ENCODE peak calls at places on chromosomes 7 and 10, in four cellular contexts. One of them, this sample, is unnamed.

GRCh38 chr10:103473261-103473671 is 5.8 kb downstream of the CALHM3 start:
- DNase-seq in GM10248: no peak
- DNase-seq in endothelial cell: no peak
- DNase-seq in esophagus squamous epithelium: no peak
- DNase-seq in this sample: no peak

GRCh38 chr7:134789967-134790685 is 10.7 kb downstream of the CALD1 start:
- DNase-seq in GM10248: no peak
- DNase-seq in endothelial cell: no peak
- DNase-seq in esophagus squamous epithelium: no peak
- DNase-seq in this sample: no peak

GRCh38 chr7:35630024-35630423 is 64.9 kb downstream of the HERPUD2 start:
- DNase-seq in GM10248: no peak
- DNase-seq in endothelial cell: no peak
- DNase-seq in esophagus squamous epithelium: no peak
- DNase-seq in this sample: no peak

GRCh38 chr10:132341017-132341416 is 9.0 kb downstream of the LRRC27 start:
- DNase-seq in GM10248: no peak
- DNase-seq in endothelial cell: no peak
- DNase-seq in esophagus squamous epithelium: no peak
- DNase-seq in this sample: no peak

GRCh38 chr10:86936661-86937501 is 20.5 kb downstream of the MMRN2 start:
- DNase-seq in GM10248: no peak
- DNase-seq in endothelial cell: no peak
- DNase-seq in esophagus squamous epithelium: no peak
- DNase-seq in this sample: no peak

GRCh38 chr10:103139803-103140202 is 53.3 kb downstream of the NT5C2 start:
- DNase-seq in GM10248: no peak
- DNase-seq in endothelial cell: no peak
- DNase-seq in esophagus squamous epithelium: no peak
- DNase-seq in this sample: no peak

GRCh38 chr7:34083440-34083839 is 178.1 kb downstream of the BMPER start:
- DNase-seq in GM10248: no peak
- DNase-seq in endothelial cell: no peak
- DNase-seq in esophagus squamous epithelium: no peak
- DNase-seq in this sample: no peak

GRCh38 chr10:52308251-52309031 is 5.6 kb upstream of the DKK1 start:
- DNase-seq in GM10248: peak; percentile 57
- DNase-seq in endothelial cell: peak; percentile 63
- DNase-seq in esophagus squamous epithelium: no peak
- DNase-seq in this sample: peak; percentile 65

GRCh38 chr10:29703276-29703675 is 68.5 kb upstream of the SVIL start:
- DNase-seq in GM10248: no peak
- DNase-seq in endothelial cell: no peak
- DNase-seq in esophagus squamous epithelium: no peak
- DNase-seq in this sample: no peak

GRCh38 chr7:45698527-45699309 is 124.5 kb downstream of the ADCY1 start:
- DNase-seq in GM10248: no peak
- DNase-seq in endothelial cell: peak; percentile 0
- DNase-seq in esophagus squamous epithelium: no peak
- DNase-seq in this sample: no peak

GRCh38 chr10:24374134-24374915 is 165.4 kb downstream of the KIAA1217 start:
- DNase-seq in GM10248: no peak
- DNase-seq in endothelial cell: no peak
- DNase-seq in esophagus squamous epithelium: no peak
- DNase-seq in this sample: no peak

GRCh38 chr7:99579281-99579955 is 18.6 kb upstream of the TMEM225B start:
- DNase-seq in GM10248: no peak
- DNase-seq in endothelial cell: no peak
- DNase-seq in esophagus squamous epithelium: no peak
- DNase-seq in this sample: no peak

GRCh38 chr7:108454674-108455523 is 1.3 kb downstream of the NRCAM start:
- DNase-seq in GM10248: peak; percentile 37
- DNase-seq in endothelial cell: peak; percentile 23
- DNase-seq in esophagus squamous epithelium: no peak
- DNase-seq in this sample: peak; percentile 33

GRCh38 chr7:45645141-45645969 is 71.2 kb downstream of the ADCY1 start:
- DNase-seq in GM10248: no peak
- DNase-seq in endothelial cell: no peak
- DNase-seq in esophagus squamous epithelium: no peak
- DNase-seq in this sample: no peak

GRCh38 chr10:80202934-80203834 is 2.2 kb downstream of the ANXA11 start:
- DNase-seq in GM10248: peak; percentile 77
- DNase-seq in endothelial cell: peak; percentile 10
- DNase-seq in esophagus squamous epithelium: no peak
- DNase-seq in this sample: no peak
- TF ChIP-seq CTCF in GM10248: peak; percentile 71
- TF ChIP-seq CTCF in endothelial cell: no peak
- TF ChIP-seq CTCF in esophagus squamous epithelium: no peak
- TF ChIP-seq CTCF in this sample: no peak

DNA sequence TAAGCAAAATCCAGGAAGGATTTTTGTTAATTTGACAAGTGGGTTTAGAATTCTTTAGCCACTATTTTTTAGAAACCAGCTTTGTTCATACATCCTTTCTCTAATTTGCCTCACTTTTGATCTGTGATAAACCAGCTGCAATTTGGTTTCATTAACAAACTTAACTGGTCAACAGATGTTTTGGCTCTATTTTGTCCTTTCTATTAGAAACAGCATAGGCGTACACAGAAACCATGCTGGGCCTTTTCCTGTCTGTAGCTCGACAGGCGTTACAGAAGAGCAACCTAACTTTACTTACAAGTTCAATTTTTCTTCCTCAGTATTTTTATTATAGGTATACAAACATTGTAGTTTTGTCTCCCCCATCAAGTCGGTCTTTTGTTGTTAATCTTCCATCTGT is 28.2 kb downstream of the KAT6B start:
- DNase-seq in GM10248: no peak
- DNase-seq in endothelial cell: no peak
- DNase-seq in esophagus squamous epithelium: no peak
- DNase-seq in this sample: no peak
- TF ChIP-seq CTCF in GM10248: no peak
- TF ChIP-seq CTCF in endothelial cell: no peak
- TF ChIP-seq CTCF in esophagus squamous epithelium: no peak
- TF ChIP-seq CTCF in this sample: no peak

DNA sequence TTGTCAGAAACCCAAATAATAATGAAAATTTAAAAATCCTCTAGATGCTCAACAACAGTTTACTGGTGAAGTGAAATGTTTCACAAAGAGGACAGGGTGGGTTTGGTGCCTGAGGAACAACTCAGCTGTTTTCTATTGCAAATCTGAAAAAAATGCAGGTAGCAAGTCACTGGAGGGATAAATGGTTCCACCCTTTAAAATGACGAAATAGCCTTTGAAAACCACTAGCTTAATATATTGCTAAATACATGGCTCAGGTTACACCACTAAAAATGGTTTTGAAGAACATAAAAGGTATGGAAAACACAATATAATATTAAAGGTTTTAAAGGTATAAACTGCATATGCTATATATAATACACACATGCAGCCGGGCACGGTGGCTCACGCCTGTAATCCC is 69.5 kb downstream of the LMBR1 start:
- DNase-seq in GM10248: no peak
- DNase-seq in endothelial cell: no peak
- DNase-seq in esophagus squamous epithelium: no peak
- DNase-seq in this sample: no peak
- TF ChIP-seq CTCF in GM10248: no peak
- TF ChIP-seq CTCF in endothelial cell: no peak
- TF ChIP-seq CTCF in esophagus squamous epithelium: no peak
- TF ChIP-seq CTCF in this sample: no peak

GRCh38 chr10:97876387-97876786 is 26.7 kb downstream of the GOLGA7B start:
- DNase-seq in GM10248: no peak
- DNase-seq in endothelial cell: no peak
- DNase-seq in esophagus squamous epithelium: no peak
- DNase-seq in this sample: no peak
- TF ChIP-seq CTCF in GM10248: no peak
- TF ChIP-seq CTCF in endothelial cell: no peak
- TF ChIP-seq CTCF in esophagus squamous epithelium: no peak
- TF ChIP-seq CTCF in this sample: no peak

DNA sequence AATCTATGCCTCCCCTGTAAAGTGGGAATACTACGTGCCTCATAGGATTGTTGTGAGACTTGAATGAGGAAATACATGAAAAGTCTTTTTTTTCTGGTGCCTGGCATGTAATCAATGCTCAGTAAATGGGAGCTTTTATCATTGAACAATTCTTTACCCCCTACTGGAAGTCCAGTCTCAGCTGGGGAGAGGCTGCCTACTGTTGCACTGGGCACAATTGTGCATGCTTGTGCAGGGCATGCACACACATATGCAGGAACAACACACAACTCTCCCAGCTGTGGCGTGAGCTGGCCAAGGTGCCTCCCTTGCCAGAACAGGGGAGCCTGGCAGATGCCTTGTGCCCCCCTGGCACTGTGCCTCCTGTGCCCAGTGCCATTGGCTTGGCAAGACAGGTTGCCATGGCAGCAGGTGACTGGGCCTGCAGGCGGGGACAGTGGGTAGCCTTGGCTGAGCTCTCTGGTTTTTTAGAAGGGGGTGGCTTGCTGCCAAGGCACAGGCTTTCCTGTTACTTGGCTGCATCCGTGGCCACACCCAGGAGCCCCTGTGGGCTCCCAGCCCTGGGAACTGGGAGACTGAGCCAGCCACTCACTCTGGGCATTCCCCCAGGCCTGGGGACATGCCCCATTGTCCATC is 16.1 kb upstream of the PALD1 start:
- DNase-seq in GM10248: no peak
- DNase-seq in endothelial cell: no peak
- DNase-seq in esophagus squamous epithelium: no peak
- DNase-seq in this sample: no peak
- TF ChIP-seq CTCF in GM10248: no peak
- TF ChIP-seq CTCF in endothelial cell: no peak
- TF ChIP-seq CTCF in esophagus squamous epithelium: no peak
- TF ChIP-seq CTCF in this sample: no peak

GRCh38 chr10:35270100-35270499 is 66.2 kb upstream of the CCNY start:
- DNase-seq in GM10248: no peak
- DNase-seq in endothelial cell: no peak
- DNase-seq in esophagus squamous epithelium: no peak
- DNase-seq in this sample: no peak

GRCh38 chr10:35262436-35262835 is 73.9 kb upstream of the CCNY start:
- DNase-seq in GM10248: no peak
- DNase-seq in endothelial cell: no peak
- DNase-seq in esophagus squamous epithelium: no peak
- DNase-seq in this sample: no peak

GRCh38 chr10:35268323-35268722 is 68.0 kb upstream of the CCNY start:
- DNase-seq in GM10248: no peak
- DNase-seq in endothelial cell: no peak
- DNase-seq in esophagus squamous epithelium: no peak
- DNase-seq in this sample: no peak

GRCh38 chr10:35268791-35269257 is 67.5 kb upstream of the CCNY start:
- DNase-seq in GM10248: no peak
- DNase-seq in endothelial cell: no peak
- DNase-seq in esophagus squamous epithelium: no peak
- DNase-seq in this sample: no peak

DNA sequence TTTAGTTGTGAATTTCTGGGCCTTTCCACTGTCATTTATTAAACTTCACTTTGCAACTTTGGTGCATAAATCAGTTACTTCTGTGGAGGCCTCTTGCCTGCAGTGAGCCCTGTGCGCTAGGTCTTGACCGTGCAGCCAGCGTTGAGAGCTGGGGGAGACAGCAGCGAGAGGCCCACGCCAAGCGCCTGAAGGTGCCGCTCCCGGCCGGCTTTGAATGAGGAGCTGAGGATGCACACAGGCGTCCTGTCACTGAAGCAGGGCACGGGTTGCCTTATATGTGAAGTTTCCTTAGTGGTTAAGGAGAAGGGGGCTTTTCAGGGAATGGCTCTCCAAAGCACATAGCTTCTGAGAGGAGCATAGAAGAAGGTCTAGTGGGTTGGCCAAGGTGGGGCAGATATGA is 70.9 kb upstream of the CCNY start:
- DNase-seq in GM10248: no peak
- DNase-seq in endothelial cell: no peak
- DNase-seq in esophagus squamous epithelium: no peak
- DNase-seq in this sample: no peak
- TF ChIP-seq CTCF in GM10248: no peak
- TF ChIP-seq CTCF in endothelial cell: no peak
- TF ChIP-seq CTCF in esophagus squamous epithelium: no peak
- TF ChIP-seq CTCF in this sample: no peak

DNA sequence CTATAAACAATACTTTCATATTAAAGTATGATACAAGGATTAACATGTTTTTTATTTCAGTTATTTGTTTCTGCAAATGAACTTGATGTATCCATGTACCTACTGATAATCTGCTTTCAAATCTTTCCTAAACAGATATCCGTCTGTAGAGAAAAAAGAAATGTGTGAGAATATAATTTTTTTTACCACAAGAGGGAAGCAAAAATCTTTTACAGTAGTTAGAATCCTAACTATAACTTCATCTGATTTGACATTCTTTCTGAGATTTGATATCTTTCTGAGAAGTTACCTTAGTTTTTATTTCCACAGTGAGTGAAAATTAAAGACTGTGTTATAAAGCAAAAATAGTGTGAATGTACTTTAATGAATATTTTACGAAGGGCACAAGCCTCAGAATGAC is 203.9 kb upstream of the PCLO start:
- DNase-seq in GM10248: no peak
- DNase-seq in endothelial cell: no peak
- DNase-seq in esophagus squamous epithelium: no peak
- DNase-seq in this sample: no peak
- TF ChIP-seq CTCF in GM10248: no peak
- TF ChIP-seq CTCF in endothelial cell: peak; percentile 41
- TF ChIP-seq CTCF in esophagus squamous epithelium: no peak
- TF ChIP-seq CTCF in this sample: peak; percentile 47

GRCh38 chr10:98262571-98262970 is 5.4 kb downstream of the LOXL4 start:
- DNase-seq in GM10248: no peak
- DNase-seq in endothelial cell: peak; percentile 38
- DNase-seq in esophagus squamous epithelium: no peak
- DNase-seq in this sample: no peak
- TF ChIP-seq CTCF in GM10248: peak; percentile 23
- TF ChIP-seq CTCF in endothelial cell: peak; percentile 22
- TF ChIP-seq CTCF in esophagus squamous epithelium: peak; percentile 40
- TF ChIP-seq CTCF in this sample: peak; percentile 38